ENCODE peak calls at places on chromosomes 4 and X, in four cellular contexts. T is astrocyte of the hippocampus, Y is HS-27A, B is AG10803. C is an unnamed sample.

GRCh38 chr4:7807351-7807921 is 132.2 kb downstream of the AFAP1 start:
- DNase-seq in T (no peak), B (no peak), Y (no peak), C (no peak)

GRCh38 chr4:22471999-22472434 is 43.8 kb downstream of the ADGRA3 start:
- DNase-seq in T (no peak), B (no peak), Y (no peak), C (no peak)

GRCh38 chrX:129931411-129932136 is 25.6 kb downstream of the UTP14A start:
- DNase-seq in B (peak), Y (peak), T (peak), C (peak)

GRCh38 chr4:26945794-26946193 is 85.2 kb downstream of the STIM2 start:
- DNase-seq in Y (no peak), B (no peak), T (no peak), C (no peak)

GRCh38 chr4:98794565-98795205 is 134.2 kb downstream of the EIF4E start:
- DNase-seq in T (peak), Y (no peak), B (peak), C (no peak)

GRCh38 chrX:734411-734810 is 103.8 kb downstream of the SHOX start:
- DNase-seq in T (no peak), Y (no peak), B (no peak), C (no peak)

GRCh38 chr4:145179201-145179860 is 1.1 kb downstream of the OTUD4 start:
- DNase-seq in B (peak), Y (no peak), T (peak), C (no peak)

GRCh38 chr4:34157546-34157945 is 2086.8 kb downstream of the ARAP2 start:
- DNase-seq in Y (no peak), T (no peak), B (peak), C (no peak)

GRCh38 chr4:171186700-171187099 is 626.5 kb upstream of the GALNTL6 start:
- DNase-seq in Y (no peak), T (no peak), B (no peak), C (no peak)

GRCh38 chr4:17912011-17912410 is 101.2 kb downstream of the NCAPG start:
- DNase-seq in Y (no peak), T (no peak), B (no peak), C (no peak)

GRCh38 chrX:154295664-154296310 is at the start of gene TKTL1:
- DNase-seq in Y (no peak), T (no peak), B (no peak), C (no peak)

GRCh38 chr4:47809654-47810203 is 28.1 kb downstream of the CORIN start:
- DNase-seq in B (no peak), T (no peak), Y (no peak), C (no peak)

GRCh38 chrX:133389975-133390374 is 25.3 kb downstream of the GPC4 start:
- DNase-seq in Y (no peak), T (no peak), B (no peak), C (no peak)

GRCh38 chrX:118615141-118615540 is 112.3 kb upstream of the IL13RA1 start:
- DNase-seq in T (no peak), B (no peak), Y (no peak), C (no peak)

GRCh38 chr4:184066584-184067300 is 150.9 kb downstream of the ENPP6 start:
- DNase-seq in Y (no peak), T (peak), B (no peak), C (no peak)

GRCh38 chr4:140609548-140610425 is 41.0 kb upstream of the UCP1 start:
- DNase-seq in Y (peak), T (peak), B (peak), C (peak)

GRCh38 chr4:4408576-4409335 is 21.9 kb downstream of the NSG1 start:
- DNase-seq in T (no peak), B (no peak), Y (no peak), C (no peak)

GRCh38 chr4:159097785-159098184 is 5.1 kb upstream of the RAPGEF2 start:
- DNase-seq in Y (no peak), T (peak), B (no peak), C (no peak)

GRCh38 chrX:7972586-7972985 is 45.4 kb upstream of the PNPLA4 start:
- DNase-seq in Y (no peak), T (no peak), B (no peak), C (no peak)

GRCh38 chr4:142509881-142510280 is 336.2 kb downstream of the INPP4B start:
- DNase-seq in Y (no peak), B (no peak), T (no peak), C (no peak)

GRCh38 chr4:13543091-13543581 is 1.2 kb downstream of the NKX3-2 start:
- DNase-seq in Y (no peak), B (no peak), T (no peak), C (no peak)

GRCh38 chrX:141439651-141440050 is 144.9 kb downstream of the SPANXA1 start:
- DNase-seq in B (peak), Y (no peak), T (peak), C (no peak)